ENCODE peak calls at places on chromosomes 2 and 18, in four cellular contexts. X is endothelial cell of umbilical vein; H is ovary; G is effector memory CD4-positive, alpha-beta T cell. D is an unnamed sample. For H3K36me3, the result is how much of the 10 kb centered on the place peaks cover.

GRCh38 chr2:55425449-55425848 is 5.8 kb upstream of the CCDC88A start:
- DNase-seq in H (no peak), X (peak), G (no peak), D (no peak)

GRCh38 chr2:237886702-237887481 is 27.5 kb downstream of the RAMP1 start:
- DNase-seq in G (no peak), H (peak), X (no peak), D (peak)

GRCh38 chr2:12046641-12047040 is 300.2 kb downstream of the LPIN1 start:
- DNase-seq in H (no peak), X (no peak), G (no peak), D (no peak)

GRCh38 chr18:41870817-41871216 is 84.2 kb upstream of the PIK3C3 start:
- DNase-seq in H (no peak), X (peak), G (no peak), D (no peak)

GRCh38 chr2:112959109-112959591 is 18.7 kb upstream of the IL36G start:
- DNase-seq in X (no peak), H (no peak), G (no peak), D (no peak)

GRCh38 chr2:136230471-136230870 is 112.5 kb upstream of the CXCR4 start:
- DNase-seq in G (no peak), H (no peak), X (no peak), D (no peak)

GRCh38 chr18:30985753-30986152 is 56.8 kb downstream of the DSC3 start:
- DNase-seq in H (no peak), X (no peak), G (no peak), D (no peak)

GRCh38 chr2:109079590-109079989 is 49.4 kb upstream of the SH3RF3 start:
- DNase-seq in H (no peak), G (no peak), X (no peak), D (no peak)

GRCh38 chr2:157283468-157283867 is 26.0 kb downstream of the GALNT5 start:
- DNase-seq in X (no peak), G (no peak), H (no peak), D (no peak)

GRCh38 chr18:2036136-2036535 is 535.2 kb downstream of the METTL4 start:
- DNase-seq in X (no peak), H (no peak), G (no peak), D (no peak)

GRCh38 chr2:101864426-101864825 is 127.3 kb upstream of the IL1R2 start:
- DNase-seq in X (peak), G (no peak), H (no peak), D (no peak)

GRCh38 chr18:47635416-47635815 is 295.0 kb downstream of the SMAD2 start:
- DNase-seq in X (no peak), G (no peak), H (no peak), D (no peak)

GRCh38 chr2:62938126-62938525 is 112.5 kb upstream of the OTX1 start:
- DNase-seq in H (no peak), X (no peak), G (no peak), D (no peak)

GRCh38 chr2:29606105-29606871 is 315.1 kb downstream of the ALK start:
- DNase-seq in X (no peak), H (no peak), G (no peak), D (no peak)

GRCh38 chr18:23588836-23589560 is 2.7 kb upstream of the NPC1 start:
- DNase-seq in G (no peak), H (no peak), X (no peak), D (no peak)

GRCh38 chr2:105607920-105608504 is 136.7 kb upstream of the NCK2 start:
- DNase-seq in H (no peak), X (no peak), G (no peak), D (peak)

GRCh38 chr2:80246449-80247025 is 58.0 kb downstream of the LRRTM1 start:
- DNase-seq in X (no peak), H (no peak), G (no peak), D (no peak)

GRCh38 chr2:63301481-63301880 is 250.9 kb downstream of the OTX1 start:
- DNase-seq in H (no peak), X (no peak), G (no peak), D (no peak)

GRCh38 chr2:157168501-157168900 is 89.0 kb upstream of the GALNT5 start:
- DNase-seq in G (no peak), X (no peak), H (no peak), D (no peak)

GRCh38 chr2:10031886-10032745 is 11.2 kb upstream of the KLF11 start:
- DNase-seq in H (no peak), X (no peak), G (no peak), D (no peak)

GRCh38 chr2:148876589-148877402 is 1.8 kb downstream of the KIF5C start:
- DNase-seq in H (no peak), G (peak), X (no peak), D (peak)

GRCh38 chr2:25743132-25743830 is 69.9 kb upstream of the DTNB start:
- DNase-seq in X (no peak), G (no peak), H (no peak), D (no peak)

GRCh38 chr2:69017080-69017479 is 4.1 kb downstream of the ANTXR1 start:
- DNase-seq in G (no peak), X (no peak), H (no peak), D (no peak)

GRCh38 chr2:59754336-59754735 is 799.1 kb downstream of the BCL11A start:
- DNase-seq in X (no peak), H (no peak), G (no peak), D (no peak)

GRCh38 chr2:85399183-85399455 is 11.0 kb downstream of the CAPG start:
- DNase-seq in X (no peak), G (no peak), H (no peak), D (no peak)

GRCh38 chr18:63319383-63320040 is at the start of gene BCL2:
- DNase-seq in H (peak), X (peak), G (no peak), D (no peak)

GRCh38 chr2:120233292-120233691 is 10.1 kb upstream of the TMEM185B start:
- DNase-seq in G (no peak), H (no peak), X (no peak), D (no peak)

GRCh38 chr2:120229341-120229740 is 6.1 kb upstream of the TMEM185B start:
- DNase-seq in G (no peak), X (no peak), H (no peak), D (no peak)

GRCh38 chr2:120230515-120231471 is 7.6 kb upstream of the TMEM185B start:
- DNase-seq in X (no peak), G (no peak), H (no peak), D (no peak)

GRCh38 chr2:120231564-120231973 is 8.4 kb upstream of the TMEM185B start:
- DNase-seq in H (no peak), G (no peak), X (no peak), D (no peak)

GRCh38 chr2:120231974-120232635 is 8.9 kb upstream of the TMEM185B start:
- DNase-seq in H (no peak), G (peak), X (no peak), D (no peak)
- H3K27ac ChIP-seq in H (no peak), G (peak), X (no peak), D (no peak)

DNA sequence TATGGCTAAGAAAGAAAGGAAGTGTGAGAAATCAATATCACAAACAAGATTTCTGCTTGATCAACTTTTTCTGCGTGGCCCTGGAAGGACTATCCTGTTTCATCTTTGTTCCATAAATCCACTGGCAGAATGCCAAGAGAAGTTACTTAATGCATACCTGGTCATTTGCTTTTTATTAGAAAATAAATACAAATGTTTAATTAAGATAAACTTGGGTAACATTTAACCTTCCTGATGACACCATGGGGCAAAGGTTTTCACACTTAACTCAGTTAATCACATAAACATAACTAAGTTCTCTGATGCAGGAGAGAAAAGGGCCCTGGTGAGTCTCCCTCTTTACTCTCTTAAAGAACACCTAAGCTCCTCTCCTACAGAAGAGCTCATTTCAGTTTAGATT is 203.3 kb downstream of the AFF3 start:
- DNase-seq in G (no peak), X (no peak), H (no peak), D (no peak)
- H3K36me3 ChIP-seq in G (under half), X (under half), H (under half), D (under half)

DNA sequence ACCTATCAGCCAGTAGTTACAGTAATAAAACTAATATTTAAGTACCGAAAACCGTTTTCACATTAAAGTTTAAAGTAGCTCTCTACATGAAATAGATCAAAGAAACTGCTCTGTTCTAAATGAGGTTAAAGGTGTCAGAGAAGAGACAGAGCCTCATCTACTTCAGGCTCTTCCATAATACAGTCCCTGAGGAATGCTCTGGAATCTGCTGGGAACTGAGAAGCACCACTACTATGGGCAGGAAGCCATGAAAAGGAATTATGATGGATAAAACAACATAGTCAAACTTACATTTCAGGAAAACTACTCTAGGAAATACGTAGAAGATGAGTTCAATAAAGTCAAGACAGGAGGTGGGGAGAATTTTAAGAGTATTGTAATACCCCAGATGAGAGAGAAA is 60.0 kb downstream of the ROCK1 start:
- DNase-seq in H (no peak), G (no peak), X (no peak), D (no peak)
- H3K27ac ChIP-seq in H (no peak), G (no peak), X (no peak), D (peak)

DNA sequence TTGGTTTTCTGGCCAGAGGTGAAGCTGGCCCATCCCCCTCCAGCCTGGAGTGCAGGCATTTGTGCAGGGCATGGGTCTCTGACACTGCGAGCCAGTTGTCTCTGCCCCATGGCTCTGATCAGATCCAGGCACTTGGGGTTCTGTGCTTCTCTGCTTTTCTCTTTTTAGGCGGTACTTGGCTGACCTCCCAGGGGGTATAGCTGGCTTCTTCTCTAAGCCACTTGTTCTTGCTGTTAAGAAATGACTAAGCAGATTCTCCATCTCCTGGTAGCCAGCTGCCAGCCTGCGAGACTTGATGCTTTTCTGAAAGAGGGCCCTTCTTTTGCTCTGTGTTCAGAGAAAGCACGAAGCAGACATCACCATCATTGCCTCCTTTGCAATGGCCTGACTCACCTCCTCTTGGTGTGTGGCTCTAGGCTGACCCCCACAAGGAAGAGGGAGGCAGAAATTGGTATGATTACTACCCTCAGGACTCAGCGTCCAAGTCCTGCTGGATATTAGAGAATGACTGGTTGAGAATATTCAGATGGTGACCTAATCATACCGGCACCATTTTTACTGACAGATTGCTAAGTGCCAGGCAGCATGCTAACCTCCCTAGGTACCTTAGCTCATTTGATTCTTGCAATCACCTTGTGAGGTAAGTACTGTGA is 32.7 kb downstream of the TNP1 start:
- DNase-seq in H (no peak), G (no peak), X (no peak), D (no peak)
- H3K36me3 ChIP-seq in H (under half), G (under half), X (under half), D (under half)

GRCh38 chr18:67525328-67526110 is 9.0 kb upstream of the DSEL start:
- DNase-seq in H (peak), G (no peak), X (peak), D (peak)
- H3K27ac ChIP-seq in H (no peak), G (no peak), X (peak), D (peak)

D was measured in heart right ventricle.